ENCODE peak calls at places on chromosomes 13 and 19, in five cellular contexts. T is transverse colon, C is body of pancreas, L is HCT116, H is stomach. M is an unnamed sample.

GRCh38 chr19:14300281-14300680 is 81.0 kb upstream of the ADGRE5 start:
- DNase-seq in L (peak), C (no peak), T (peak), H (no peak), M (no peak)

GRCh38 chr13:39565036-39565949 is 37.7 kb downstream of the LHFPL6 start:
- DNase-seq in T (no peak), H (no peak), C (no peak), L (peak), M (no peak)

GRCh38 chr19:1619094-1619439 is 13.8 kb upstream of the UQCR11 start:
- DNase-seq in C (no peak), T (no peak), H (no peak), L (no peak), M (no peak)

GRCh38 chr19:14786421-14786851 is 8.1 kb upstream of the ADGRE2 start:
- DNase-seq in T (no peak), L (no peak), H (no peak), C (no peak), M (no peak)

GRCh38 chr19:54949412-54949811 is 2.1 kb upstream of the NLRP7 start:
- DNase-seq in L (no peak), H (no peak), C (no peak), T (peak), M (no peak)

GRCh38 chr13:112052213-112052612 is 14.7 kb upstream of the SOX1 start:
- DNase-seq in L (no peak), C (no peak), T (no peak), H (no peak), M (no peak)

GRCh38 chr19:34300962-34301361 is 46.6 kb downstream of the GARRE1 start:
- DNase-seq in T (peak), H (no peak), L (no peak), C (no peak), M (no peak)

GRCh38 chr19:12364391-12365093 is 941 bp downstream of the ZNF442 start:
- DNase-seq in H (no peak), L (no peak), T (peak), C (peak), M (peak)

GRCh38 chr13:52738719-52739467 is 727 bp downstream of the CNMD start:
- DNase-seq in T (no peak), H (no peak), L (no peak), C (peak), M (no peak)

GRCh38 chr13:34207334-34207733 is 389.4 kb downstream of the RFC3 start:
- DNase-seq in H (no peak), C (peak), T (no peak), L (no peak), M (no peak)

GRCh38 chr19:18317998-18318800 is 4.7 kb downstream of the LSM4 start:
- DNase-seq in L (no peak), H (peak), C (peak), T (peak), M (no peak)

GRCh38 chr19:28456708-28457320 is 756.1 kb downstream of the UQCRFS1 start:
- DNase-seq in C (no peak), L (no peak), H (no peak), T (no peak), M (no peak)

GRCh38 chr13:97134364-97135095 is 87.6 kb upstream of the MBNL2 start:
- DNase-seq in L (no peak), T (no peak), H (no peak), C (no peak), M (no peak)

GRCh38 chr13:33312150-33312908 is 26.8 kb upstream of the STARD13 start:
- DNase-seq in C (no peak), T (no peak), H (no peak), L (no peak), M (no peak)

GRCh38 chr13:29576581-29576980 is 18.9 kb downstream of the SLC7A1 start:
- DNase-seq in H (no peak), C (no peak), T (no peak), L (no peak), M (no peak)

GRCh38 chr13:44188257-44188656 is 185.4 kb upstream of the SERP2 start:
- DNase-seq in C (no peak), T (no peak), L (peak), H (no peak), M (no peak)

GRCh38 chr19:1257475-1258160 is 9.2 kb downstream of the MIDN start:
- DNase-seq in T (no peak), H (no peak), C (no peak), L (no peak), M (no peak)

GRCh38 chr13:33496336-33496735 is 210.8 kb upstream of the STARD13 start:
- DNase-seq in C (no peak), T (no peak), L (no peak), H (no peak), M (no peak)

GRCh38 chr13:49400755-49401659 is 42.9 kb downstream of the CAB39L start:
- DNase-seq in L (no peak), H (peak), C (peak), T (peak), M (peak)

GRCh38 chr13:102089177-102089576 is 312.7 kb downstream of the FGF14 start:
- DNase-seq in C (no peak), H (no peak), L (no peak), T (no peak), M (no peak)

GRCh38 chr19:52735734-52736133 is 890 bp upstream of the ZNF611 start:
- DNase-seq in L (no peak), H (peak), C (peak), T (peak), M (peak)

GRCh38 chr13:28707629-28708427 is 10.9 kb downstream of the SLC46A3 start:
- DNase-seq in C (peak), L (no peak), T (no peak), H (no peak), M (no peak)

GRCh38 chr13:99301056-99301838 is 6.0 kb downstream of the GPR183 start:
- DNase-seq in C (no peak), L (no peak), T (no peak), H (no peak), M (no peak)
- H3K27ac ChIP-seq in C (no peak), L (no peak), T (peak), H (no peak), M (no peak)

GRCh38 chr19:4976412-4977298 is 7.7 kb downstream of the KDM4B start:
- DNase-seq in T (peak), L (no peak), C (peak), H (peak), M (peak)
- TF ChIP-seq POLR2A in T (peak), L (no peak), C (no peak), H (no peak), M (peak)

DNA sequence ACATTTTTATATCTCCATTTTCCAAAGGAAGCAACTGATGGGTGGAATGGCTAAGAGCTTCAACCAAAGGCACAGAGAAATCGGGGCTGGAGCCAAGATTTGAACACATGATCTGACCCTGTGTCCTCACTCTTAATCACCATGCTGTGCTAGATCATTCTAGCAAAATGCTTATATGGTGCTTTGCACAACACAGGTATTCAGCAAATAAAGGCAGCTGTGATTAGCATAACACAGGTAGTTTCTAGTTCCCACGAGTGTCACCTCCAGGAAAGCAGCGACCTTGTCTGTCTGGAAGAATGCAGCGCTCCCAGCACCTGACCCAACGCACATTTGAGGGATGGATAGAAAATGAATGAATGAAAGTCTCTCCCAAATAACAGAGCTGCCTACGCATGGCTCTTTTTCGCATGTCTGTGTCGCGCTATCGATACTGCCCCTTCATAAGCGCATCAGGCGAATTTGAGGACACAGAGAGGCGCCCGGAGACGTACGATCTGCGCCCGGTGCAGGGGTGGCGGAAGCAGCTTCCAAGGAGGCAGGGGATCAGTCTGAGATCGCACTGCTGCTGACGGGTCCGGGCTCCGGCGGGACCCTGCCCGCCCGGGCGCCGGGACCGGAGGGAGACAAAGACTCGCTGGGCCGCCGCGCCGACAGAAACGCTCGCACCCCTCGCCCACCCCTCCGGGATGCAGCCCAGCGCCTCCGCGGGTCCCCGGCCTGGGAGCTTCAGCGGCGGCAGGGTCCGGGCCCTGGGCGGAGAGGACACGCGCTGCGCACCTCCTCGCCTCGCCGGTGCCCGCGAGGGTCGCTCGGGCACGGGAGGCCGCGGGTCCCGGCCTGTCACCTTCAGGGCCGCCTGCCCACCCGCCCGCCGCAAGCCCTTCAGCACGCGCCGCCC is 609 bp downstream of the EPS15L1 start:
- DNase-seq in L (no peak), T (peak), C (peak), H (no peak), M (no peak)
- H3K4me3 ChIP-seq in L (peak), T (peak), C (peak), H (peak), M (peak)

DNA sequence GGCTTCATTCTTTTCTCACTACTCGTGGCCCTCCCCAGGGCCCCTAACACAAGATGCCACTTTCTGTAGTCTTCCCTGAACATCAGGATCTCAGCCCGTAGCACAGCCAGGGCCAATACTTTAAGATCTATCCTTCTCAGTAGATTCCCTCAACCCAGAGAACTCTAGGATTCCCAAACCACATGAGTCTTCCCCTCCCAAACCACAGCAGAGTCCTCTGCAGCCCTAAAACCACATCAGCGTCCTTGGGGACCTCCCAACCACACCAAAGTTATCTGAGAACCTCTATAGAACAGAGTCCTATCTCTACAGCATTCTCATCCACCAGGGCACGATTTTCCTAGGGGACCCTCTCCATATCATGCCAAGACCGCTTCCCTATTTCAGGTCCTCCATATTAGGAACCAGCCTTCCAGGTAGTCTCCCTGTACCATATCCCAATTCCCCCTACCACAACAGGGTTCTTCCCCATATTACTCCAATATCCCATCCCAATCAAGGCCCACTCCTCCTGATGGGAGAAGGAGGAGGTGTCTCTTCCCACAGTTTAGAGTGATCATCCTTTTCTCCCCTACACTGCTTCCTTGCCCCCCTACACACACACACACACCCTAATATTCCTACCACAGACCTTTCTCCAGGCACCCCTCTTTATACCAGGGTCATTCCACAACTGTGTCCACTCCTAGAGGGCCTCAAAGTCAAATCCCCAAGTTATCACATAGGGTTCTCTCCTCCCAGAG is 1.4 kb downstream of the DYRK1B start:
- DNase-seq in L (no peak), C (no peak), T (no peak), H (no peak), M (no peak)
- H3K27ac ChIP-seq in L (no peak), C (peak), T (peak), H (no peak), M (peak)

GRCh38 chr13:89457977-89458376 is 1786.8 kb downstream of the SLITRK5 start:
- DNase-seq in C (no peak), L (no peak), H (no peak), T (no peak), M (no peak)

GRCh38 chr13:89455741-89456140 is 1784.6 kb downstream of the SLITRK5 start:
- DNase-seq in L (no peak), H (no peak), C (no peak), T (no peak), M (no peak)

GRCh38 chr13:89458456-89458855 is 1787.3 kb downstream of the SLITRK5 start:
- DNase-seq in L (no peak), C (no peak), T (no peak), H (no peak), M (no peak)

GRCh38 chr13:89454736-89455135 is 1783.6 kb downstream of the SLITRK5 start:
- DNase-seq in T (no peak), C (no peak), L (no peak), H (no peak), M (no peak)
- TF ChIP-seq POLR2A in T (no peak), C (no peak), L (no peak), H (no peak), M (no peak)